ENCODE peak calls at places on chromosomes 12 and 14, in eight cellular contexts. One of them, this sample, is unnamed.

GRCh38 chr12:267581-268482 is 5.2 kb upstream of the SLC6A13 start:
- DNase-seq in transverse colon: no peak
- DNase-seq in cardiac fibroblast: peak
- DNase-seq in A549: no peak
- DNase-seq in heart left ventricle: no peak
- DNase-seq in right lobe of liver: no peak
- DNase-seq in left lung: no peak
- DNase-seq in AG09309: no peak
- DNase-seq in this sample: no peak

GRCh38 chr12:42483534-42483857 is 106.0 kb downstream of the PRICKLE1 start:
- DNase-seq in A549: no peak
- DNase-seq in cardiac fibroblast: peak
- DNase-seq in left lung: peak
- DNase-seq in transverse colon: peak
- DNase-seq in heart left ventricle: peak
- DNase-seq in right lobe of liver: no peak
- DNase-seq in AG09309: no peak
- DNase-seq in this sample: peak

GRCh38 chr14:35341454-35342159 is 49.4 kb downstream of the PSMA6 start:
- DNase-seq in heart left ventricle: peak
- DNase-seq in right lobe of liver: peak
- DNase-seq in A549: peak
- DNase-seq in cardiac fibroblast: peak
- DNase-seq in left lung: peak
- DNase-seq in AG09309: peak
- DNase-seq in transverse colon: peak
- DNase-seq in this sample: peak

GRCh38 chr12:109764776-109765492 is 51.3 kb downstream of the FAM222A start:
- DNase-seq in left lung: no peak
- DNase-seq in cardiac fibroblast: no peak
- DNase-seq in right lobe of liver: peak
- DNase-seq in heart left ventricle: peak
- DNase-seq in AG09309: no peak
- DNase-seq in transverse colon: no peak
- DNase-seq in A549: no peak
- DNase-seq in this sample: no peak

GRCh38 chr12:103930787-103931536 is 752 bp downstream of the HSP90B1 start:
- DNase-seq in heart left ventricle: peak
- DNase-seq in right lobe of liver: peak
- DNase-seq in A549: peak
- DNase-seq in transverse colon: peak
- DNase-seq in AG09309: no peak
- DNase-seq in cardiac fibroblast: peak
- DNase-seq in left lung: peak
- DNase-seq in this sample: peak

GRCh38 chr12:83197483-83197914 is 510.8 kb downstream of the TMTC2 start:
- DNase-seq in AG09309: no peak
- DNase-seq in heart left ventricle: no peak
- DNase-seq in left lung: no peak
- DNase-seq in transverse colon: no peak
- DNase-seq in right lobe of liver: no peak
- DNase-seq in A549: no peak
- DNase-seq in cardiac fibroblast: no peak
- DNase-seq in this sample: no peak

GRCh38 chr14:103624860-103625259 is 4.2 kb upstream of the KLC1 start:
- DNase-seq in AG09309: no peak
- DNase-seq in right lobe of liver: peak
- DNase-seq in heart left ventricle: peak
- DNase-seq in A549: peak
- DNase-seq in cardiac fibroblast: peak
- DNase-seq in transverse colon: peak
- DNase-seq in left lung: peak
- DNase-seq in this sample: peak

GRCh38 chr12:102948941-102949352 is 8.5 kb upstream of the ASCL1 start:
- DNase-seq in AG09309: no peak
- DNase-seq in right lobe of liver: no peak
- DNase-seq in transverse colon: peak
- DNase-seq in A549: peak
- DNase-seq in cardiac fibroblast: peak
- DNase-seq in left lung: no peak
- DNase-seq in heart left ventricle: no peak
- DNase-seq in this sample: no peak

GRCh38 chr12:6613776-6614512 is 6.8 kb upstream of the CHD4 start:
- DNase-seq in A549: peak
- DNase-seq in transverse colon: peak
- DNase-seq in right lobe of liver: peak
- DNase-seq in cardiac fibroblast: peak
- DNase-seq in AG09309: peak
- DNase-seq in left lung: peak
- DNase-seq in heart left ventricle: peak
- DNase-seq in this sample: peak

GRCh38 chr12:6613015-6613775 is 6.0 kb upstream of the CHD4 start:
- DNase-seq in right lobe of liver: peak
- DNase-seq in A549: no peak
- DNase-seq in cardiac fibroblast: peak
- DNase-seq in transverse colon: peak
- DNase-seq in heart left ventricle: peak
- DNase-seq in left lung: peak
- DNase-seq in AG09309: no peak
- DNase-seq in this sample: peak

GRCh38 chr12:6612652-6613014 is 5.5 kb upstream of the CHD4 start:
- DNase-seq in A549: no peak
- DNase-seq in right lobe of liver: no peak
- DNase-seq in heart left ventricle: no peak
- DNase-seq in transverse colon: no peak
- DNase-seq in left lung: no peak
- DNase-seq in AG09309: no peak
- DNase-seq in cardiac fibroblast: no peak
- DNase-seq in this sample: no peak

GRCh38 chr12:6615802-6616201 is 8.6 kb upstream of the CHD4 start:
- DNase-seq in AG09309: no peak
- DNase-seq in left lung: no peak
- DNase-seq in right lobe of liver: no peak
- DNase-seq in transverse colon: no peak
- DNase-seq in A549: no peak
- DNase-seq in cardiac fibroblast: no peak
- DNase-seq in heart left ventricle: no peak
- DNase-seq in this sample: no peak

DNA sequence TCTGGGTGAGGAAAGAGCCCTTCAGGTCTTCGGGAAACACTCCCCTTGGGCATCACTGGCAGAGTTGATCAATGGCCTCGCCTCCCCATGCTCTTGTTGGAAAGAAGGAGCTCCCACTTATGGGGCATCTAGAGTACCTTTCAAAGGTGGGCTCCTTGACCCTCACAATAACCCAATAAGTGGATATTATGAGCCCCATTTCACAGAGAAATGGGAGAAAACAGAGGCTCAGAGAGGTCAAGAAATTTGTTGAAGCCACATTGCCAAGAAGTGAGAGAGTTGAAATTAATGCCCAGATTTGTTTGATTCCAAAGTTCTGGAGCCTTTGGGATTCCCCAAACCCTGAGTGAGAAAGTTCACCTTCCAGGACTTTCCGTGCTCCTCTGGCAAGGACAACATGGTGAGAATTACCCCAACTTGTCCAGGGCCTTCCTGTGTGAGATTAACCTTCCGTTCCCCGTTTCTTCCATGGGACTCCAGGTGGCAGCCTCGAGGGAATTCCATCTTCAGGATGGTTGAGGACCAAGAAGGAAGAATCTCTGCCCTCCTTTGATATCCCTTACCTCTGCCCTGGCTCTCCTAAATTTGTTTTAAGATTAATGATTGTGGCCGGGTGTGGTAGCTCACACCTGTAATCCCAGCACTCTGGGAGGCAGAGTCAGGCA is 7.5 kb upstream of the CHD4 start:
- DNase-seq in left lung: no peak
- DNase-seq in right lobe of liver: no peak
- DNase-seq in transverse colon: no peak
- DNase-seq in cardiac fibroblast: no peak
- DNase-seq in heart left ventricle: no peak
- DNase-seq in AG09309: no peak
- DNase-seq in A549: peak
- DNase-seq in this sample: no peak
- TF ChIP-seq CTCF in left lung: no peak
- TF ChIP-seq CTCF in right lobe of liver: no peak
- TF ChIP-seq CTCF in transverse colon: peak
- TF ChIP-seq CTCF in cardiac fibroblast: no peak
- TF ChIP-seq CTCF in heart left ventricle: no peak
- TF ChIP-seq CTCF in AG09309: no peak
- TF ChIP-seq CTCF in A549: no peak
- TF ChIP-seq CTCF in this sample: no peak

DNA sequence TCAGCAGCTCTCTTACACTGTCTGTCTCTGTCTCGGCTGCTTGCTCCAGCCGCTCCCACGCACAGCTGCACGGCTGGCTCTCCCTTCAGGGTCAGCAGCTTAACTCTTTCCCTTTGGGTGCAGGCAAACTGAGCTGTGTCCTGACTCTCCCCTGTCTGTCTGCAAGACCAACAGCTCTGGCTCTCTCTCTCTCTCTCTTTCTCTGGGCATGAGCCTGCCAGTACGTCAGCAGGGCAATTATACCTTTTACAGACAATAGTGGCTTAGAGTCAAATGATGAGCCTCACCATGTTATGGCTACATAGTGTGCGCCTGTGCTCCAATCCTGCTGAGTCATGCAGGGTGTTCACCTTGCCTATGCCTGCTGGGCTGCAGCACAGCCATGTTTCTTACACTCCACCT is 120.5 kb upstream of the DDHD1 start:
- DNase-seq in right lobe of liver: no peak
- DNase-seq in AG09309: no peak
- DNase-seq in cardiac fibroblast: peak
- DNase-seq in A549: peak
- DNase-seq in heart left ventricle: peak
- DNase-seq in left lung: no peak
- DNase-seq in transverse colon: no peak
- DNase-seq in this sample: peak
- H3K4me3 ChIP-seq in right lobe of liver: no peak
- H3K4me3 ChIP-seq in AG09309: no peak
- H3K4me3 ChIP-seq in cardiac fibroblast: no peak
- H3K4me3 ChIP-seq in A549: no peak
- H3K4me3 ChIP-seq in heart left ventricle: no peak
- H3K4me3 ChIP-seq in left lung: no peak
- H3K4me3 ChIP-seq in transverse colon: no peak
- H3K4me3 ChIP-seq in this sample: no peak

GRCh38 chr12:53064613-53065415 is 14.4 kb downstream of the SPRYD3 start:
- DNase-seq in heart left ventricle: no peak
- DNase-seq in left lung: no peak
- DNase-seq in right lobe of liver: no peak
- DNase-seq in cardiac fibroblast: no peak
- DNase-seq in transverse colon: no peak
- DNase-seq in A549: no peak
- DNase-seq in AG09309: no peak
- DNase-seq in this sample: no peak

GRCh38 chr12:53062011-53062961 is 12.4 kb downstream of the TNS2 start:
- DNase-seq in heart left ventricle: no peak
- DNase-seq in right lobe of liver: no peak
- DNase-seq in A549: no peak
- DNase-seq in left lung: peak
- DNase-seq in cardiac fibroblast: no peak
- DNase-seq in AG09309: no peak
- DNase-seq in transverse colon: no peak
- DNase-seq in this sample: peak

GRCh38 chr12:53065470-53065869 is 13.7 kb downstream of the SPRYD3 start:
- DNase-seq in right lobe of liver: no peak
- DNase-seq in AG09309: no peak
- DNase-seq in left lung: peak
- DNase-seq in cardiac fibroblast: no peak
- DNase-seq in A549: no peak
- DNase-seq in transverse colon: no peak
- DNase-seq in heart left ventricle: no peak
- DNase-seq in this sample: no peak

GRCh38 chr12:53062977-53063707 is 13.3 kb downstream of the TNS2 start:
- DNase-seq in transverse colon: no peak
- DNase-seq in right lobe of liver: no peak
- DNase-seq in left lung: no peak
- DNase-seq in AG09309: no peak
- DNase-seq in cardiac fibroblast: no peak
- DNase-seq in heart left ventricle: peak
- DNase-seq in A549: no peak
- DNase-seq in this sample: peak

DNA sequence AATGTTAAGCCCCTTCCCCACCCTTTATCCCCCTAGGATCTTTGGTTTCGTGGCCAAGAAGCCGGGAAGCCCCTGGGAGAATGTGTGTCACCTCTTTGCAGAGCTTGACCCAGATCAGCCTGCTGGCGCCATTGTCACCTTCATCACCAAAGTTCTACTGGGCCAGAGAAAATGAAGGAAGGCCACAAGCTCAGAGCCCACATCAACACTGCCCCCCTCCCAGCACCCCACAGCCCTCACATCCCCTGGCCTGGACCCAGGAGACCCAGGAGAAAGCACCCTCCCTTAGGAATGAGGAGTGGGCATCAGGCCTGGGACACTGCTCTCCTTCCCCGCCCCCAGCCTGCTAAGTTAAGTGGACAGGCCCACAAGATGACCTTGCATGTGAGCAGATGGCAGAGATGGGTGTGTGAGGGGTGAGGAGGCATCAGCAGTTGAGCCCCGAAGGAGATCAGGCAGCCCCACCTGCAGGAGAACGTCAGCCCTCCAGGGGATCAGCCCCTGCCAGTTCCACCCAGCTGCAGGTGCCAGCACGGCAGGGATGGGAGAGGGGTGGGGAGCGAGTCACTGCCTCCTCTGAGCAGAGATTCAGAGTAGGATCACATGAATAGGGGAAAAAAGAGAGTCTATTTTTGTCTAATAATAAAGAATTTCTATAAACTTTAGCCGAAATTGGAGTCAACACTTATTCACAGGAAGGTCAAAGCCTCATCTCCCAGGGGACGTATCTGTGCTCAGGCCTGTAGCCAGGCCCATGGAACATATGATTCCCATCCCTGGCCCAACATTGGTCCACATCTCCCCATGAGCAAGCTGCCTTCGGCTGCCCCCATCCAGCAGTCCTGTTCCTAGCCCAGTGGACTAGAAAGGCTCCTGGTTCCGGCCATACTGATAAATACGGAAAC is 14.1 kb downstream of the TNS2 start:
- DNase-seq in cardiac fibroblast: peak
- DNase-seq in A549: no peak
- DNase-seq in heart left ventricle: peak
- DNase-seq in right lobe of liver: no peak
- DNase-seq in transverse colon: peak
- DNase-seq in AG09309: peak
- DNase-seq in left lung: peak
- DNase-seq in this sample: peak
- TF ChIP-seq CTCF in cardiac fibroblast: no peak
- TF ChIP-seq CTCF in A549: no peak
- TF ChIP-seq CTCF in heart left ventricle: no peak
- TF ChIP-seq CTCF in right lobe of liver: no peak
- TF ChIP-seq CTCF in transverse colon: no peak
- TF ChIP-seq CTCF in AG09309: no peak
- TF ChIP-seq CTCF in left lung: no peak
- TF ChIP-seq CTCF in this sample: no peak

GRCh38 chr14:55057919-55058318 is 6.5 kb downstream of the MAPK1IP1L start:
- DNase-seq in transverse colon: no peak
- DNase-seq in cardiac fibroblast: no peak
- DNase-seq in left lung: no peak
- DNase-seq in AG09309: no peak
- DNase-seq in heart left ventricle: no peak
- DNase-seq in A549: no peak
- DNase-seq in right lobe of liver: no peak
- DNase-seq in this sample: no peak

GRCh38 chr14:55066223-55066622 is 14.8 kb downstream of the MAPK1IP1L start:
- DNase-seq in left lung: no peak
- DNase-seq in right lobe of liver: no peak
- DNase-seq in transverse colon: no peak
- DNase-seq in heart left ventricle: no peak
- DNase-seq in cardiac fibroblast: no peak
- DNase-seq in A549: no peak
- DNase-seq in AG09309: no peak
- DNase-seq in this sample: no peak

GRCh38 chr14:55065411-55065810 is 14.0 kb downstream of the MAPK1IP1L start:
- DNase-seq in right lobe of liver: no peak
- DNase-seq in AG09309: no peak
- DNase-seq in heart left ventricle: no peak
- DNase-seq in left lung: no peak
- DNase-seq in A549: no peak
- DNase-seq in transverse colon: no peak
- DNase-seq in cardiac fibroblast: no peak
- DNase-seq in this sample: no peak

GRCh38 chr14:55059333-55059732 is 7.9 kb downstream of the MAPK1IP1L start:
- DNase-seq in cardiac fibroblast: no peak
- DNase-seq in right lobe of liver: no peak
- DNase-seq in A549: no peak
- DNase-seq in transverse colon: no peak
- DNase-seq in AG09309: no peak
- DNase-seq in left lung: no peak
- DNase-seq in heart left ventricle: no peak
- DNase-seq in this sample: no peak

GRCh38 chr14:55062517-55063351 is 11.3 kb downstream of the MAPK1IP1L start:
- DNase-seq in A549: no peak
- DNase-seq in right lobe of liver: no peak
- DNase-seq in heart left ventricle: peak
- DNase-seq in transverse colon: no peak
- DNase-seq in AG09309: no peak
- DNase-seq in cardiac fibroblast: no peak
- DNase-seq in left lung: no peak
- DNase-seq in this sample: no peak
- H3K4me3 ChIP-seq in A549: no peak
- H3K4me3 ChIP-seq in right lobe of liver: no peak
- H3K4me3 ChIP-seq in heart left ventricle: no peak
- H3K4me3 ChIP-seq in transverse colon: no peak
- H3K4me3 ChIP-seq in AG09309: no peak
- H3K4me3 ChIP-seq in cardiac fibroblast: no peak
- H3K4me3 ChIP-seq in left lung: no peak
- H3K4me3 ChIP-seq in this sample: no peak

This sample was measured in spleen.